ENCODE peak calls at places on chromosome 7, in eight cellular contexts. T, X, O, U, G, S, N and H are unnamed samples.

GRCh38 chr7:83947260-83947659 is 247.3 kb downstream of the SEMA3A start:
- DNase-seq in T (no peak), X (peak; percentile 5), O (peak; percentile 8), U (no peak), G (no peak), S (no peak), N (no peak), H (no peak)

GRCh38 chr7:27873981-27874957 is 134.3 kb downstream of the TAX1BP1 start:
- DNase-seq in T (peak; percentile 73), X (no peak), O (peak; percentile 49), U (no peak), G (peak; percentile 53), S (peak; percentile 86), N (peak; percentile 34), H (peak; percentile 81)

GRCh38 chr7:74379938-74380337 is 73.8 kb upstream of the GTF2IRD1 start:
- DNase-seq in T (no peak), X (no peak), O (no peak), U (peak; percentile 87), G (no peak), S (peak; percentile 87), N (no peak), H (no peak)

GRCh38 chr7:3070908-3071307 is 27.2 kb upstream of the CARD11 start:
- DNase-seq in T (no peak), X (no peak), O (no peak), U (no peak), G (no peak), S (no peak), N (no peak), H (no peak)

GRCh38 chr7:107813524-107813923 is 10.5 kb upstream of the SLC26A3 start:
- DNase-seq in T (no peak), X (no peak), O (no peak), U (no peak), G (no peak), S (no peak), N (no peak), H (no peak)

GRCh38 chr7:26367219-26367711 is 75.6 kb downstream of the SNX10 start:
- DNase-seq in T (no peak), X (no peak), O (no peak), U (no peak), G (no peak), S (no peak), N (no peak), H (no peak)

GRCh38 chr7:29486191-29486700 is 77.4 kb upstream of the PRR15 start:
- DNase-seq in T (no peak), X (no peak), O (no peak), U (no peak), G (no peak), S (no peak), N (no peak), H (no peak)

GRCh38 chr7:68038621-68039314 is 1042.1 kb downstream of the TYW1 start:
- DNase-seq in T (no peak), X (peak; percentile 20), O (no peak), U (no peak), G (peak; percentile 4), S (no peak), N (peak; percentile 6), H (no peak)

GRCh38 chr7:144437370-144438191 is 34.1 kb upstream of the NOBOX start:
- DNase-seq in T (peak; percentile 36), X (peak; percentile 56), O (peak; percentile 76), U (no peak), G (peak; percentile 65), S (peak; percentile 65), N (peak; percentile 79), H (peak; percentile 96)

GRCh38 chr7:27129729-27130539 is 623 bp downstream of the HOXA4 start:
- DNase-seq in T (no peak), X (peak; percentile 35), O (peak; percentile 70), U (peak; percentile 68), G (no peak), S (no peak), N (no peak), H (peak; percentile 78)

GRCh38 chr7:23062452-23062851 is 43.1 kb upstream of the KLHL7 start:
- DNase-seq in T (no peak), X (no peak), O (no peak), U (no peak), G (peak; percentile 52), S (no peak), N (no peak), H (no peak)

GRCh38 chr7:136803028-136803427 is 65.4 kb upstream of the CHRM2 start:
- DNase-seq in T (no peak), X (no peak), O (no peak), U (no peak), G (no peak), S (no peak), N (no peak), H (no peak)

GRCh38 chr7:136807598-136807997 is 60.9 kb upstream of the CHRM2 start:
- DNase-seq in T (no peak), X (no peak), O (no peak), U (no peak), G (no peak), S (no peak), N (no peak), H (no peak)
- TF ChIP-seq CTCF in T (no peak), X (no peak), O (no peak), U (no peak), G (peak; percentile 7), S (no peak), N (no peak), H (no peak)

DNA sequence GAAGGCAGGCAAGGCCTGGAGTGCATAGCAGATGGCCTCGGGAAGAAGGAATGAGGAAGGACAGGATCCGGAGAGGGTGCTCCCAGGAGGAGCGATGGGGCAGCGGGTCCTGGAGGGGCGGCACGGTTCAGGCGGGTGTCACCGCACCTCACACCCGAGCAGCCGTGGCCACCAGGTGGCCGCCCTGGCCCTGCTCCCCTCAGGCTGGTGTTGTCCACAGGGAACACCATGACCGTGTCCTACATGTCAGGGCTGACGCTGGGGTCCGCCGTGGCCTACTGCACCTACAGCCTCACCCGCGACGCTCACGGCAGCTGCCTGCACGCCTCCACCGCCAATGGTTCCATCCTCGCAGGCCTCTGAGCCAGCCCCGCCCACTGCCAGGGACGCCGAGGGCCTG is 19.8 kb downstream of the SLC29A4 start:
- DNase-seq in T (no peak), X (no peak), O (no peak), U (no peak), G (no peak), S (no peak), N (no peak), H (no peak)
- H3K4me3 ChIP-seq in T (no peak overlapping the region), X (no peak overlapping the region), O (no peak overlapping the region), U (no peak overlapping the region), G (no peak overlapping the region), S (no peak overlapping the region), N (no peak overlapping the region), H (no peak overlapping the region)

GRCh38 chr7:31078363-31078990 is 26.4 kb downstream of the ADCYAP1R1 start:
- DNase-seq in T (no peak), X (no peak), O (no peak), U (peak; percentile 62), G (no peak), S (no peak), N (no peak), H (no peak)
- TF ChIP-seq CTCF in T (no peak), X (no peak), O (no peak), U (no peak), G (no peak), S (no peak), N (no peak), H (no peak)

GRCh38 chr7:93402944-93403343 is 170.8 kb downstream of the VPS50 start:
- DNase-seq in T (no peak), X (no peak), O (no peak), U (no peak), G (no peak), S (no peak), N (no peak), H (no peak)
- H3K4me3 ChIP-seq in T (no peak overlapping the region), X (no peak overlapping the region), O (no peak overlapping the region), U (no peak overlapping the region), G (no peak overlapping the region), S (no peak overlapping the region), N (no peak overlapping the region), H (no peak overlapping the region)

GRCh38 chr7:114081606-114082425 is 163.0 kb upstream of the PPP1R3A start:
- DNase-seq in T (no peak), X (peak; percentile 16), O (no peak), U (peak; percentile 54), G (peak; percentile 71), S (no peak), N (peak; percentile 89), H (peak; percentile 55)
- TF ChIP-seq CTCF in T (peak; percentile 44), X (peak; percentile 65), O (peak; percentile 62), U (peak; percentile 43), G (peak; percentile 58), S (no peak), N (peak; percentile 63), H (no peak)

DNA sequence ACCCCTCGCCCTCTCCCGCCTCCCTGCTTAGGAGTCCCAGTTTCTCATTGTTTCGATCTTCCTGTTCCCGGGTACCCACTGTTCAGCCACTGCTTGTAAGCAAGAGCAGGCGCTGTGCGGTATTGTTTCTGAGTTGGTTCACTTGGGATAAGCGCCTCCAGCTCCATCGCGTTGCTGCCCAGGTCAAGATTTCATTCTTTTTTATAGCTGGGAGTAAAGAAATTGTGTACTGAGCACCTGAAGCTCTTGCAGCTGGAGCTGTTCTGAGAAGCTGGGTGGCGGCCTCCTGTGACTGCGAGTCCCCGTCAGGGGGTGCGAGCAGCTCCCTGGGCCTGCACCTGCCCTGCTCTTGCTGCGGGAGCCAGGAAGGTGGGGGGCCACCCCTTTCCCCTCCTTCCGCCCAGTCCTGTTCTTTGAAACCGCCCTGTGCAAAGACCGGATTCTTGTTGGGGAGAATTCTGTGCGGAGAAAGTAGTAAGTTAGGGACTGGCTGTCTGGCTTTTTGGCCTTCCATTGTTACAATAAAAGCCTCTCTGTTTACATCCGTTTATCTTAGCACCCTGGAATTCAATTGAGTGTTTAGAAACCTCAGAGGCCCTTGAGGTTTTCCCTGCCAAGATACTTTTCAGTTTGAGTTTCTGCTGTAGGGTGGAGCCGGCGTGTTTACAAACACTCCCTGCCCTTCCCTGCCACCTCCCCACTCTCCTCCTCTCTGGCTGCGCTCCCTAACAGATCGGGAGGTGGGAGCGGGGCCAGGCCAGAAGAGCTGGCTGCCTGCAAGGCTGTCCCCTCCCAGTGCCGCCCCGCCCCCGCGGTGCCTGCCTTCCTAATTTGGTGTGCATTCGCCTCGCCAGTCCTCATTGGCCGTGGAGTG is 30.8 kb upstream of the AP5Z1 start:
- DNase-seq in T (peak; percentile 99), X (peak; percentile 93), O (peak; percentile 98), U (peak; percentile 99), G (peak; percentile 100), S (peak; percentile 97), N (peak; percentile 100), H (peak; percentile 100)
- H3K4me3 ChIP-seq in T (peak overlapping the region; percentile 25), X (peak overlapping the region; percentile 43), O (no peak overlapping the region), U (peak overlapping the region; percentile 39), G (peak overlapping the region; percentile 41), S (peak overlapping the region; percentile 30), N (peak overlapping the region; percentile 27), H (no peak overlapping the region)

GRCh38 chr7:9083837-9084236 is 650.4 kb downstream of the NXPH1 start:
- DNase-seq in T (no peak), X (no peak), O (no peak), U (no peak), G (no peak), S (no peak), N (no peak), H (no peak)
- TF ChIP-seq CTCF in T (no peak), X (no peak), O (no peak), U (no peak), G (no peak), S (no peak), N (no peak), H (no peak)